ENCODE peak calls at places on chromosomes 5 and 9, in ten cellular contexts. One of them, this sample, is unnamed.

GRCh38 chr5:172370237-172370640 is 84.1 kb downstream of the SH3PXD2B start:
- DNase-seq in left cardiac atrium: no peak
- DNase-seq in DMS153: no peak
- DNase-seq in HEK293T: no peak
- DNase-seq in right atrium auricular region: no peak
- DNase-seq in astrocyte of the spinal cord: no peak
- DNase-seq in mucosa of gallbladder: no peak
- DNase-seq in C1 segment of cervical spinal cord: peak; percentile 25
- DNase-seq in T-helper 2 cell: no peak
- DNase-seq in type B pancreatic cell: no peak
- DNase-seq in this sample: no peak

GRCh38 chr9:134554750-134555655 is 86.6 kb upstream of the COL5A1 start:
- DNase-seq in mucosa of gallbladder: no peak
- DNase-seq in T-helper 2 cell: no peak
- DNase-seq in left cardiac atrium: no peak
- DNase-seq in type B pancreatic cell: no peak
- DNase-seq in right atrium auricular region: no peak
- DNase-seq in HEK293T: no peak
- DNase-seq in astrocyte of the spinal cord: no peak
- DNase-seq in DMS153: no peak
- DNase-seq in C1 segment of cervical spinal cord: no peak
- DNase-seq in this sample: no peak

GRCh38 chr5:36521838-36522745 is 84.3 kb upstream of the SLC1A3 start:
- DNase-seq in C1 segment of cervical spinal cord: no peak
- DNase-seq in type B pancreatic cell: no peak
- DNase-seq in right atrium auricular region: no peak
- DNase-seq in left cardiac atrium: peak; percentile 30
- DNase-seq in mucosa of gallbladder: no peak
- DNase-seq in T-helper 2 cell: no peak
- DNase-seq in astrocyte of the spinal cord: peak; percentile 14
- DNase-seq in HEK293T: no peak
- DNase-seq in DMS153: no peak
- DNase-seq in this sample: no peak

GRCh38 chr5:134503088-134503936 is 22.2 kb upstream of the JADE2 start:
- DNase-seq in T-helper 2 cell: peak; percentile 13
- DNase-seq in DMS153: no peak
- DNase-seq in C1 segment of cervical spinal cord: no peak
- DNase-seq in left cardiac atrium: peak; percentile 88
- DNase-seq in mucosa of gallbladder: peak; percentile 73
- DNase-seq in type B pancreatic cell: no peak
- DNase-seq in right atrium auricular region: peak; percentile 91
- DNase-seq in astrocyte of the spinal cord: peak; percentile 99
- DNase-seq in HEK293T: no peak
- DNase-seq in this sample: peak; percentile 88

GRCh38 chr5:65971643-65972042 is 45.3 kb downstream of the ERBIN start:
- DNase-seq in DMS153: no peak
- DNase-seq in astrocyte of the spinal cord: no peak
- DNase-seq in C1 segment of cervical spinal cord: no peak
- DNase-seq in T-helper 2 cell: no peak
- DNase-seq in right atrium auricular region: no peak
- DNase-seq in left cardiac atrium: no peak
- DNase-seq in type B pancreatic cell: no peak
- DNase-seq in HEK293T: no peak
- DNase-seq in mucosa of gallbladder: no peak
- DNase-seq in this sample: no peak

GRCh38 chr9:133532937-133533668 is 1.4 kb upstream of the ADAMTSL2 start:
- DNase-seq in right atrium auricular region: peak; percentile 85
- DNase-seq in mucosa of gallbladder: peak; percentile 67
- DNase-seq in T-helper 2 cell: peak; percentile 50
- DNase-seq in type B pancreatic cell: no peak
- DNase-seq in HEK293T: peak; percentile 80
- DNase-seq in left cardiac atrium: peak; percentile 79
- DNase-seq in C1 segment of cervical spinal cord: peak; percentile 16
- DNase-seq in DMS153: peak; percentile 83
- DNase-seq in astrocyte of the spinal cord: peak; percentile 17
- DNase-seq in this sample: no peak

GRCh38 chr9:21653091-21653490 is 149.3 kb upstream of the MTAP start:
- DNase-seq in right atrium auricular region: no peak
- DNase-seq in left cardiac atrium: no peak
- DNase-seq in mucosa of gallbladder: no peak
- DNase-seq in C1 segment of cervical spinal cord: no peak
- DNase-seq in astrocyte of the spinal cord: no peak
- DNase-seq in DMS153: no peak
- DNase-seq in HEK293T: no peak
- DNase-seq in T-helper 2 cell: no peak
- DNase-seq in type B pancreatic cell: no peak
- DNase-seq in this sample: no peak

GRCh38 chr5:87311400-87312279 is 44.0 kb downstream of the RASA1 start:
- DNase-seq in type B pancreatic cell: no peak
- DNase-seq in mucosa of gallbladder: no peak
- DNase-seq in left cardiac atrium: no peak
- DNase-seq in C1 segment of cervical spinal cord: no peak
- DNase-seq in HEK293T: no peak
- DNase-seq in T-helper 2 cell: no peak
- DNase-seq in right atrium auricular region: no peak
- DNase-seq in DMS153: no peak
- DNase-seq in astrocyte of the spinal cord: no peak
- DNase-seq in this sample: no peak

GRCh38 chr5:141782991-141783598 is 95.1 kb downstream of the PCDH1 start:
- DNase-seq in HEK293T: no peak
- DNase-seq in right atrium auricular region: no peak
- DNase-seq in type B pancreatic cell: no peak
- DNase-seq in C1 segment of cervical spinal cord: no peak
- DNase-seq in DMS153: no peak
- DNase-seq in mucosa of gallbladder: no peak
- DNase-seq in T-helper 2 cell: no peak
- DNase-seq in astrocyte of the spinal cord: no peak
- DNase-seq in left cardiac atrium: no peak
- DNase-seq in this sample: no peak

GRCh38 chr5:38060354-38060753 is 198.0 kb upstream of the EGFLAM start:
- DNase-seq in DMS153: no peak
- DNase-seq in T-helper 2 cell: no peak
- DNase-seq in type B pancreatic cell: no peak
- DNase-seq in right atrium auricular region: no peak
- DNase-seq in astrocyte of the spinal cord: peak; percentile 53
- DNase-seq in C1 segment of cervical spinal cord: no peak
- DNase-seq in left cardiac atrium: no peak
- DNase-seq in mucosa of gallbladder: no peak
- DNase-seq in HEK293T: no peak
- DNase-seq in this sample: no peak

GRCh38 chr9:111052831-111053230 is 14.6 kb upstream of the LPAR1 start:
- DNase-seq in T-helper 2 cell: no peak
- DNase-seq in astrocyte of the spinal cord: peak; percentile 42
- DNase-seq in C1 segment of cervical spinal cord: no peak
- DNase-seq in left cardiac atrium: no peak
- DNase-seq in HEK293T: no peak
- DNase-seq in right atrium auricular region: no peak
- DNase-seq in DMS153: no peak
- DNase-seq in type B pancreatic cell: no peak
- DNase-seq in mucosa of gallbladder: no peak
- DNase-seq in this sample: no peak

GRCh38 chr9:109496126-109496707 is 1.9 kb downstream of the PTPN3 start:
- DNase-seq in mucosa of gallbladder: no peak
- DNase-seq in right atrium auricular region: no peak
- DNase-seq in C1 segment of cervical spinal cord: no peak
- DNase-seq in astrocyte of the spinal cord: no peak
- DNase-seq in type B pancreatic cell: no peak
- DNase-seq in T-helper 2 cell: no peak
- DNase-seq in HEK293T: no peak
- DNase-seq in left cardiac atrium: no peak
- DNase-seq in DMS153: no peak
- DNase-seq in this sample: no peak

GRCh38 chr9:93635186-93636107 is 59.1 kb downstream of the PHF2 start:
- DNase-seq in HEK293T: no peak
- DNase-seq in T-helper 2 cell: no peak
- DNase-seq in mucosa of gallbladder: no peak
- DNase-seq in type B pancreatic cell: no peak
- DNase-seq in left cardiac atrium: no peak
- DNase-seq in right atrium auricular region: no peak
- DNase-seq in astrocyte of the spinal cord: no peak
- DNase-seq in C1 segment of cervical spinal cord: no peak
- DNase-seq in DMS153: no peak
- DNase-seq in this sample: no peak

GRCh38 chr5:173969167-173970049 is 19.6 kb upstream of the C5orf47 start:
- DNase-seq in astrocyte of the spinal cord: peak; percentile 49
- DNase-seq in mucosa of gallbladder: no peak
- DNase-seq in right atrium auricular region: no peak
- DNase-seq in T-helper 2 cell: no peak
- DNase-seq in left cardiac atrium: no peak
- DNase-seq in HEK293T: no peak
- DNase-seq in type B pancreatic cell: no peak
- DNase-seq in DMS153: peak; percentile 18
- DNase-seq in C1 segment of cervical spinal cord: no peak
- DNase-seq in this sample: no peak

GRCh38 chr9:6106576-6107339 is 91.3 kb upstream of the RANBP6 start:
- DNase-seq in C1 segment of cervical spinal cord: peak; percentile 12
- DNase-seq in DMS153: peak; percentile 44
- DNase-seq in type B pancreatic cell: no peak
- DNase-seq in T-helper 2 cell: no peak
- DNase-seq in left cardiac atrium: no peak
- DNase-seq in mucosa of gallbladder: peak; percentile 15
- DNase-seq in right atrium auricular region: no peak
- DNase-seq in HEK293T: peak; percentile 15
- DNase-seq in astrocyte of the spinal cord: no peak
- DNase-seq in this sample: no peak

This sample was measured in osteocyte.